ENCODE peak calls at places on chromosomes 5 and 9, in seven cellular contexts. L, S, I, W, K, O and Q are unnamed samples.

GRCh38 chr5:74446673-74447337 is 193.7 kb downstream of the ENC1 start:
- DNase-seq in L (peak), S (peak), I (no peak), W (no peak), K (no peak), O (no peak), Q (no peak)

GRCh38 chr5:93058309-93058708 is 522.7 kb downstream of the NR2F1-AS1 start:
- DNase-seq in L (peak), S (peak), I (no peak), W (no peak), K (no peak), O (peak), Q (no peak)

GRCh38 chr5:97418472-97418871 is 235.4 kb upstream of the RIOK2 start:
- DNase-seq in L (no peak), S (no peak), I (no peak), W (no peak), K (peak), O (no peak), Q (no peak)

GRCh38 chr9:98391406-98391805 is 136.0 kb upstream of the TBC1D2 start:
- DNase-seq in L (peak), S (no peak), I (no peak), W (no peak), K (no peak), O (no peak), Q (no peak)

GRCh38 chr5:133383580-133383939 is 228.8 kb downstream of the FSTL4 start:
- DNase-seq in L (no peak), S (no peak), I (no peak), W (no peak), K (no peak), O (no peak), Q (no peak)

GRCh38 chr9:131423171-131423581 is 29.3 kb downstream of the PRRC2B start:
- DNase-seq in L (peak), S (peak), I (peak), W (peak), K (peak), O (peak), Q (no peak)

GRCh38 chr5:34053571-34054271 is 10.7 kb upstream of the C1QTNF3 start:
- DNase-seq in L (no peak), S (no peak), I (no peak), W (no peak), K (no peak), O (no peak), Q (no peak)

GRCh38 chr5:1445895-1446601 is 808 bp upstream of the SLC6A3 start:
- DNase-seq in L (no peak), S (no peak), I (no peak), W (no peak), K (no peak), O (no peak), Q (no peak)

GRCh38 chr5:39024005-39024404 is 50.2 kb downstream of the RICTOR start:
- DNase-seq in L (no peak), S (no peak), I (no peak), W (no peak), K (no peak), O (no peak), Q (no peak)

GRCh38 chr5:149935431-149935901 is 9.1 kb downstream of the PDE6A start:
- DNase-seq in L (no peak), S (no peak), I (no peak), W (no peak), K (no peak), O (no peak), Q (no peak)

GRCh38 chr5:73312146-73312871 is 136.3 kb downstream of the FOXD1 start:
- DNase-seq in L (peak), S (peak), I (no peak), W (no peak), K (peak), O (peak), Q (no peak)

GRCh38 chr5:2895876-2896275 is 144.4 kb upstream of the IRX2 start:
- DNase-seq in L (no peak), S (no peak), I (no peak), W (no peak), K (no peak), O (no peak), Q (no peak)

GRCh38 chr5:83474170-83474796 is 2.7 kb downstream of the VCAN start:
- DNase-seq in L (peak), S (peak), I (peak), W (peak), K (peak), O (peak), Q (peak)

GRCh38 chr9:94804917-94805544 is 78.5 kb downstream of the AOPEP start:
- DNase-seq in L (no peak), S (no peak), I (peak), W (no peak), K (no peak), O (no peak), Q (no peak)

GRCh38 chr5:152593388-152593787 is 188.3 kb upstream of the NMUR2 start:
- DNase-seq in L (no peak), S (no peak), I (no peak), W (no peak), K (peak), O (no peak), Q (no peak)

GRCh38 chr5:148381906-148382305 is 1.9 kb upstream of the FBXO38 start:
- DNase-seq in L (no peak), S (no peak), I (no peak), W (no peak), K (no peak), O (no peak), Q (no peak)

GRCh38 chr9:117414220-117414905 is 494 bp downstream of the ASTN2 start:
- DNase-seq in L (no peak), S (peak), I (peak), W (peak), K (peak), O (peak), Q (no peak)

GRCh38 chr5:83281658-83282057 is 189.9 kb upstream of the VCAN start:
- DNase-seq in L (peak), S (no peak), I (no peak), W (no peak), K (no peak), O (peak), Q (no peak)

GRCh38 chr5:94288937-94289336 is 329.5 kb downstream of the KIAA0825 start:
- DNase-seq in L (peak), S (peak), I (no peak), W (no peak), K (no peak), O (peak), Q (no peak)

GRCh38 chr9:757246-757881 is 84.1 kb upstream of the DMRT1 start:
- DNase-seq in L (peak), S (peak), I (peak), W (no peak), K (peak), O (peak), Q (no peak)

GRCh38 chr5:149403923-149404745 is 25.0 kb upstream of the IL17B start:
- DNase-seq in L (peak), S (peak), I (no peak), W (no peak), K (no peak), O (peak), Q (no peak)

GRCh38 chr5:56827043-56827442 is 11.7 kb downstream of the MAP3K1 start:
- DNase-seq in L (no peak), S (no peak), I (peak), W (no peak), K (no peak), O (no peak), Q (no peak)

GRCh38 chr5:124456244-124456643 is 290.2 kb downstream of the ZNF608 start:
- DNase-seq in L (no peak), S (no peak), I (no peak), W (no peak), K (no peak), O (no peak), Q (no peak)

GRCh38 chr9:109771796-109772525 is 8.0 kb upstream of the PALM2AKAP2 start:
- DNase-seq in L (no peak), S (peak), I (no peak), W (no peak), K (no peak), O (no peak), Q (no peak)

GRCh38 chr9:23850242-23851023 is 24.4 kb upstream of the ELAVL2 start:
- DNase-seq in L (no peak), S (no peak), I (no peak), W (no peak), K (no peak), O (no peak), Q (no peak)

GRCh38 chr5:169647566-169647965 is 10.5 kb downstream of the DOCK2 start:
- DNase-seq in L (no peak), S (no peak), I (no peak), W (no peak), K (peak), O (no peak), Q (peak)

GRCh38 chr5:90553711-90554110 is 4.9 kb upstream of the ADGRV1 start:
- DNase-seq in L (no peak), S (no peak), I (no peak), W (no peak), K (no peak), O (no peak), Q (no peak)

GRCh38 chr5:151253604-151253948 is 591 bp downstream of the GM2A start:
- DNase-seq in L (no peak), S (no peak), I (no peak), W (no peak), K (no peak), O (no peak), Q (no peak)

GRCh38 chr5:172903790-172904189 is 55.4 kb upstream of the RPL26L1 start:
- DNase-seq in L (peak), S (peak), I (peak), W (peak), K (no peak), O (peak), Q (no peak)

GRCh38 chr5:14213253-14213652 is 70.1 kb downstream of the TRIO start:
- DNase-seq in L (peak), S (no peak), I (no peak), W (no peak), K (peak), O (no peak), Q (no peak)
- TF ChIP-seq CTCF in L (no peak), S (no peak), I (no peak), W (no peak), K (no peak), O (no peak), Q (no peak)

GRCh38 chr9:121620777-121621437 is 30.5 kb upstream of the DAB2IP start:
- DNase-seq in L (no peak), S (peak), I (peak), W (no peak), K (peak), O (no peak), Q (no peak)
- TF ChIP-seq CTCF in L (peak), S (peak), I (peak), W (peak), K (peak), O (peak), Q (peak)

DNA sequence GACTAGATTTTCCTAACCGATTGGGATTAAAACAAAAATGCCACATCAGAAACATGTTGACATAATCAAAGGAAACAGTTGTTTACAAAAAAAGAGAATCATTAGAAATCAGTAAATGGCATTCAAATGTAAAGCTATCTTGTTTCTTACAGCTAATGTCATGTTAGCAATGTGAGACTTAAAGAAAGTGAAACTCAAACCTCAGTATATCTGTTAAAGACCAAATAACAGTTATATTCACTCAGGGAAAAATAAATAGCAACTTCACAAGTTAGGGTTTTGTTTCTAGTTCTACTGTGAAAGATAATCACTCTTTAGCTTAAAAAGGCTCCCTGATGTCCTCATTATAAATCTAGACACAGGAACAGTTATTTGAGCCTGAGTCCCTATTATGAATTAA is 189.3 kb upstream of the EFNA5 start:
- DNase-seq in L (no peak), S (no peak), I (no peak), W (no peak), K (no peak), O (no peak), Q (no peak)
- TF ChIP-seq CTCF in L (no peak), S (no peak), I (no peak), W (no peak), K (no peak), O (no peak), Q (no peak)

GRCh38 chr9:136880651-136881050 is 5.7 kb upstream of the TRAF2 start:
- DNase-seq in L (no peak), S (no peak), I (no peak), W (peak), K (peak), O (no peak), Q (no peak)

GRCh38 chr9:136885950-136886578 is at the start of gene TRAF2:
- DNase-seq in L (peak), S (peak), I (peak), W (peak), K (peak), O (peak), Q (peak)

GRCh38 chr9:136881691-136882108 is 4.6 kb upstream of the TRAF2 start:
- DNase-seq in L (no peak), S (peak), I (peak), W (peak), K (peak), O (no peak), Q (no peak)

GRCh38 chr9:136886610-136887597 is 588 bp downstream of the TRAF2 start:
- DNase-seq in L (peak), S (no peak), I (peak), W (peak), K (peak), O (no peak), Q (no peak)

DNA sequence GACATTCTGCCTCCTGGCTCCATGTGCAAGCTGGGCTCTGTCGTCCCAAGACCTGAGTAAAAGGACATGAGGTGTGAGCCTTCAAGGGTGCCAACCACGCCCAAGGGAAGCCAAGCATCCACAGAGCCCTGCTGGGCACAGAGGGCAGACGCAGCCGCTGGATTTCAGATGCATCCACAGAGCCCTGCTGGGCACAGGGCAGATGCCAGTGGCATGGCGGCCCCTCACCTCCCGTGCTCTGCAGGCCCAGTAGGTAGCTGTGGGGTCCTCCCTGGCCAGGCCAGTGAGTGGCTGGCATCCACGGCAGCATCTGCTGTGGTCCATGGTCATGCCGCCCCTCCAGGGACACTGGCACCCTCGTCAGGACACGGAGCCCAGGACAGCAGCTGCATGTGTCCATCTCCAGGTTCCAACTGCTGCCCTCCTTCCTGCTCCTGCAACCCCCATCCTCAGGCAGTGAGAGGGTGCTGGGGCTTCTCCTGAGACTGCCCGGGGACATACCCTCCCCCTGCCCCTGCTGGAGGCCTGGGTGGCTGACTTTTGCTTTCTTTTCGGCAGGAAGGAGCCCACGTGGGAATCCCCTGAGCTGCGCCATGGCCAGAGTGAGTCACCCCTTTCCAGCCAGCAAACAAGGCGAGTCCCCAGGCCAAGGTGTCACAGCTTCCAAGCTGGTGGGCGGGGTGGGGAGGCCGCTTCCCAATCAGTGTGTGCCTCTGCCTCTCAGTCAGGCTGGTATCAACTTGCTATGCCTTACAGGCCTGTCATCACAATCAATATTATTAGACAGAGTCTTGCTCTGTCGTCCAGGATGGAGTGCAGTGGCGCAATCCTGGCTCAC is 4.0 kb upstream of the TRAF2 start:
- DNase-seq in L (peak), S (peak), I (peak), W (peak), K (peak), O (peak), Q (peak)
- TF ChIP-seq CTCF in L (peak), S (no peak), I (no peak), W (no peak), K (no peak), O (no peak), Q (no peak)

DNA sequence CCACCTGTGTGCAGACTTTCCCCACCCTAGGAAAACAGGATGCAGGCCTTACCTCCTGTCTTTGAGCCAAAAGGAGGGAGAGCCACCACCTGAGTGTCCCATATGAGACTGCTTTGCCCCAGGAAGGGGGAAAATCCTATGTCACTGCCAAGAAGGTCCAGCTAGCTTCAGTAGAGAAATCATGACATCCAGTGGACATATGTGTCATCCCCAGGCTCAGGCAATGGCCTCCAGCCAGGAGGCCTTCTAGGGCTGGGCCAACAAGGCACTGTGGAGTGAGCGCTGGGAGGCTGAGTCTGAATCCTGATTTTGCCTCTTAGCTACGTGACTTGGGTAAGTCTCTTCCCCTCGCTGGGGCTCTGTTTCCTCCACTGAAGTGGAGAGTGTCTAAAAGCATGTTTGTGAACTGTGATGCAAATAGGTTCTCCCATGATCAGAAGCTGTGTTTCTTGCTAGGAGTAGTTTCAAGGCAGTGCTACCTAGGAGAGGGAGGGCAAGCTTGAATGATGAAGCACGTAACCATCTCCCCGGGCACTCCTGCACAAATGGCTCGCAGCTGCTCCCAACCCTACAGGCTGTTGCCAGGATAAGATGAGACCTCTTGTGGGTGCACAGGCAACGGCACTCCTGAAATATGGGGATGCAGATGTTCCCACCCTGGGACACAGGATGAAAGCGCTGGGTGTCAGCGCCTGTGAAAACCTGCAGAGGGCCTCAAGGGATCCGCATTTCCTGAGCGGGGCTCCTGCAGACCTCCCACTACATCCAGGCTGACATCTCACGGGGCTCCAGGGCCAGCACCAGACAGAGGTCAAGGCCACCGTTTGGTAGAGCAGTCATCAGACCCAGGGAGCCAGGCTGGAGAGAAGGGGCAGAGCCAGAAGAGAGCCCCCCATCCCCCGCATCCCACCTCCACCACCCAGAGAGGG is 60.5 kb downstream of the SMIM23 start:
- DNase-seq in L (peak), S (peak), I (no peak), W (no peak), K (no peak), O (peak), Q (no peak)
- TF ChIP-seq CTCF in L (peak), S (peak), I (no peak), W (no peak), K (no peak), O (no peak), Q (no peak)